ENCODE peak calls at places on chromosomes 5 and 9, in six cellular contexts. J is CD8-positive, alpha-beta T cell; S is BJ; Z is upper lobe of right lung; B is mucosa of descending colon; L is cardiac fibroblast. V is an unnamed sample.

GRCh38 chr9:3887121-3887797 is 361.5 kb upstream of the RFX3 start:
- DNase-seq in J (no peak), S (no peak), L (no peak), Z (no peak), B (no peak), V (no peak)

GRCh38 chr5:22678886-22679285 is 174.3 kb downstream of the CDH12 start:
- DNase-seq in L (no peak), S (no peak), B (no peak), Z (no peak), J (no peak), V (no peak)

GRCh38 chr9:69975681-69976080 is 68.0 kb upstream of the MAMDC2 start:
- DNase-seq in S (peak), Z (no peak), L (no peak), J (no peak), B (no peak), V (no peak)

GRCh38 chr9:133439337-133439736 is 17.2 kb downstream of the ADAMTS13 start:
- DNase-seq in S (no peak), B (no peak), Z (no peak), L (no peak), J (no peak), V (no peak)

GRCh38 chr9:93575706-93576295 is 583 bp upstream of the PHF2 start:
- DNase-seq in S (no peak), Z (peak), L (peak), J (peak), B (peak), V (no peak)

GRCh38 chr5:78364005-78364404 is 3.6 kb downstream of the SCAMP1 start:
- DNase-seq in S (no peak), J (no peak), L (no peak), B (no peak), Z (no peak), V (no peak)

GRCh38 chr9:127129073-127129717 is 6.8 kb upstream of the ANGPTL2 start:
- DNase-seq in Z (no peak), S (no peak), L (peak), B (no peak), J (no peak), V (no peak)

GRCh38 chr9:90830977-90831376 is 29.4 kb downstream of the SYK start:
- DNase-seq in Z (no peak), J (no peak), S (no peak), L (no peak), B (no peak), V (no peak)

GRCh38 chr5:18465833-18466681 is 831.8 kb downstream of the TAF11L14 start:
- DNase-seq in J (no peak), S (no peak), B (peak), L (peak), Z (no peak), V (no peak)

GRCh38 chr5:42057254-42057690 is 132.2 kb downstream of the FBXO4 start:
- DNase-seq in S (no peak), Z (no peak), L (peak), B (peak), J (peak), V (no peak)

GRCh38 chr5:79255786-79256557 is 20.0 kb downstream of the JMY start:
- DNase-seq in S (no peak), Z (no peak), L (peak), J (no peak), B (peak), V (no peak)

GRCh38 chr5:33310471-33310870 is 130.3 kb upstream of the TARS1 start:
- DNase-seq in L (peak), S (peak), Z (no peak), B (no peak), J (no peak), V (peak)

GRCh38 chr5:5371005-5371404 is 51.5 kb upstream of the ICE1 start:
- DNase-seq in J (no peak), Z (no peak), B (no peak), S (no peak), L (no peak), V (no peak)

GRCh38 chr5:99076600-99077253 is 147.9 kb upstream of the CHD1 start:
- DNase-seq in L (no peak), J (no peak), B (no peak), S (no peak), Z (no peak), V (no peak)

GRCh38 chr9:126327016-126327749 is 554 bp downstream of the MVB12B start:
- DNase-seq in Z (peak), S (no peak), L (no peak), J (peak), B (peak), V (no peak)

GRCh38 chr5:72621576-72621975 is 114.4 kb upstream of the ZNF366 start:
- DNase-seq in S (no peak), Z (no peak), J (no peak), B (no peak), L (no peak), V (no peak)

GRCh38 chr5:33662721-33663435 is 222.1 kb downstream of the TARS1 start:
- DNase-seq in S (no peak), Z (no peak), L (peak), B (no peak), J (no peak), V (peak)

GRCh38 chr5:39526914-39527477 is 102.2 kb upstream of the DAB2 start:
- DNase-seq in J (no peak), Z (no peak), L (peak), S (no peak), B (peak), V (no peak)

GRCh38 chr5:27818888-27819287 is 780.5 kb upstream of the CDH9 start:
- DNase-seq in B (no peak), L (no peak), S (no peak), Z (no peak), J (no peak), V (no peak)

GRCh38 chr5:93572101-93572772 is 8.8 kb downstream of the NR2F1-AS1 start:
- DNase-seq in S (no peak), L (no peak), B (no peak), J (no peak), Z (no peak), V (no peak)

GRCh38 chr9:72280913-72281500 is 84.0 kb downstream of the ZFAND5 start:
- DNase-seq in B (peak), J (peak), L (peak), Z (peak), S (peak), V (no peak)

GRCh38 chr9:33748633-33749304 is 46.6 kb upstream of the PRSS3 start:
- DNase-seq in J (peak), S (no peak), L (no peak), Z (no peak), B (no peak), V (no peak)

GRCh38 chr5:177402271-177403043 is 2.0 kb upstream of the PFN3 start:
- DNase-seq in B (peak), J (peak), L (peak), Z (peak), S (no peak), V (no peak)

DNA sequence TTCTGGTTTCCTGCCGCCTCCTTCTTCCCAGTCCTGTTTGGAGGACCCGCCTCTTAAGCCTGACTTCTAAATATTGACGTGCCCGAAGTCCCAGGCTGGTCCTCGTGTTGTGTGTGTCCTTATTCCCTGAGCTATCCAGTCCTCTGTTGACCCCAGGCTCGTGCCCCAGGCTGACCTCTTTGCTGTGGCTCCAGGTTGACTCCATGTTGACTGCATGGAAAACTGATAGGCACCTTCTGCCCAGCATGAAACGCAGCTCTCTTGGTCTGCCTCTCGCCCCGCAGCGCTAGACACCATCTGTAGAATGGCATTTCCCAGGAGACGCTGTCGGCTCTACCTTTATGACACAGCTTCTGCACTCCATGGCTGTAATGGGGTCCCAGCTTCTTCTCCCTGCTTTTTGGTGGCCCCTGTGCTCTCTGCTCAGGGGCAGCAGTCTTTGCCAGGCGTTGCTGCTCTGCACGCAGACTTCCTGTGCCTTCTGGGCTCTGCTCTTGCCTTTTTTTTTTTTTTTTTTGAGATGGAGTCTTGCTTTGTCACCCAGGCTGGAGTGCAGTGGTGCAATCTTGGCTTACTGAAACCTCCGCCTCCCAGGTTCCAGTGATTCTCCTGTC is 28.4 kb downstream of the EHMT1 start:
- DNase-seq in B (no peak), S (no peak), Z (peak), J (no peak), L (no peak), V (no peak)
- H3K4me3 ChIP-seq in B (no peak), S (no peak), Z (no peak), J (no peak), L (no peak), V (no peak)

DNA sequence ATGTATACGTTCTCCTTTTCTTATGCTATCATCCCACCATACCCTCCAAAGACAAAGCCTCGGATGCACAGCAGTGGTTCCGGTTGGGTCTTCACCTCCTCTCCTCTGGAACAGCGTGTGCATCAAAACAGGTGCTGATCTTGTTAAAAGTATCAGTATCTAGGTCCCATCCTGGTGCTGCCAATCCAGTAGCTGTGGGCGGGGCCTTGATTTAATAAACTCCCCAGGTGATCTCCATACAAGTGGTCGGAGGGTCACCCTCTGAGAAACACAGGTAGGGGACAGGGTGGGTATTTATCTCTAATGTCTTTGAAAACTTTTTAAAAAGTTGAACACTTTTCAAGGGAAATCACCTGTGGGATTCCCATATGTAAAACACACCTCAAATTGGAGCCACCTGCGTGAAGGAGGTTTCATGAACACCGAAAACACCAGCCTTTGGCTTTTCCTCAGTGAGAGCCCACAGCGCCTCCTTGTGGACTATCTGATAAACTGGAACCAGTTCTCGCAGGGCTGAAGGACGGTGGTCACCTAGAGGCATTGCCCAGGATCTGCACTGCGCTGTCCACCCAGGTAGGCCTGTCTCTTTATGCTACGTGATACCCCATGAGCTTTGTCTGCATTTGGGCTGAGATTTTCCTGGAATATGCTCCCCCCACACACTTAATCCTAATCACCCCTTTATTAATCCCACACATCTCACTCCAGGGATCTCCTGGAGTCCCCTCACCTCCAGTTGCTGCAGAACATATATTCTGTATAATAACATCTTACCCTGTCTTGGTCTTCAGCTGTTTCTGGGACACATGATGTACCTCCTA is 80.5 kb upstream of the EPB41L4B start:
- DNase-seq in L (peak), Z (no peak), S (no peak), J (no peak), B (peak), V (no peak)
- TF ChIP-seq CTCF in L (peak), Z (peak), S (peak), J (no peak), B (peak), V (peak)

GRCh38 chr5:150780180-150780692 is 1.7 kb downstream of the SMIM3 start:
- DNase-seq in S (peak), J (no peak), B (peak), Z (no peak), L (peak), V (no peak)

GRCh38 chr5:150778517-150779396 is at the start of gene SMIM3:
- DNase-seq in B (peak), J (peak), L (peak), Z (peak), S (no peak), V (no peak)

GRCh38 chr5:150778103-150778516 is 447 bp upstream of the SMIM3 start:
- DNase-seq in S (no peak), L (peak), J (no peak), B (peak), Z (no peak), V (no peak)

GRCh38 chr5:150779397-150780179 is 1.0 kb downstream of the SMIM3 start:
- DNase-seq in B (no peak), Z (no peak), S (no peak), J (no peak), L (peak), V (no peak)

DNA sequence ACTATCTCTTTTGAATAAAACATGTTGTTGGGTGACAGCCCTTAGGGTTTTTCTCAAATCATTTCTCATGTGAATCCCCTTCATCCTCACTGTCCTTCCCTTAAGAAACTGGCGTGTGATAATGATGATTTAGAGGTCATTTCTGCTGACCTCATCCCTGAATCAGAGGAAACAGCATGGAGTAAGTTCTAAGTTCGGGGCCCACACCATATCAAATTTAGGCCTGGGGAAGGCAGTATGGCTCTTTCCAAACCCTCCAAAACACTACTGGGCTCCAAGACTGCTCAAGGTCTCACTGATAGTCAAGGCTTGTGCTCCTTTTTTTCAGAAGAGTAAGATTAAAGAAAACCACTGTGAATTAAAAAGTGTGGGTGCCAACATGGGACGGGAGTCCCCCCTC is 872 bp upstream of the SMIM3 start:
- DNase-seq in L (peak), B (no peak), Z (no peak), J (no peak), S (no peak), V (no peak)
- H3K4me3 ChIP-seq in L (peak), B (no peak), Z (peak), J (no peak), S (no peak), V (peak)

GRCh38 chr5:43411489-43411888 is 702 bp downstream of the CCL28 start:
- DNase-seq in Z (no peak), L (no peak), S (no peak), J (no peak), B (peak), V (no peak)
- TF ChIP-seq CTCF in Z (no peak), L (no peak), S (no peak), J (no peak), B (no peak), V (no peak)

DNA sequence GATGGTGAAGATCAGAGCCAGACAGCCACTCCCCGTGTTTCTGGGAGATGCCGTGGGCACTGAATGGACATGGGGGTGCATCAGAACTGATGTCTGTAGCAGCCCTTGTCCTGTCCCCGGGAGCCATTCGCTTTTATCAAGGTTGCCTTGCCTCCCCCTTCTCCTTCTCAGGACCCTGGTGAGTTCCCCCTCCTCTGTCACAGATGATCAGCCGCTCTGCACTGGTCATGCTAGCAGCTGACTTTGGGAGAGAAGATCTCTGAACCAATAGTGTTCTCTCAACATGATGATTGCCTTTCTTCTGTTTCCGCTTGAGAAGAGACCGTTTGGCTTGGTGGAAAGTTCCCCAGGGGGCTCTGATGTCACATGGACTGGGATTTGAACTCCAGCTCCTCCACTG is 24.7 kb upstream of the BOD1 start:
- DNase-seq in S (no peak), L (no peak), Z (no peak), J (no peak), B (no peak), V (no peak)
- H3K4me3 ChIP-seq in S (no peak), L (no peak), Z (no peak), J (no peak), B (no peak), V (no peak)

GRCh38 chr5:62143268-62144229 is 162.5 kb upstream of the KIF2A start:
- DNase-seq in B (peak), S (peak), J (no peak), L (peak), Z (no peak), V (no peak)
- TF ChIP-seq CTCF in B (no peak), S (peak), J (no peak), L (peak), Z (peak), V (no peak)

GRCh38 chr9:129611302-129611800 is 9.6 kb downstream of the C9orf50 start:
- DNase-seq in L (no peak), S (no peak), J (no peak), B (no peak), Z (no peak), V (no peak)
- H3K4me3 ChIP-seq in L (peak), S (peak), J (no peak), B (no peak), Z (no peak), V (peak)